ENCODE peak calls at places on chromosomes 12 and 14, in nine cellular contexts. O is body of pancreas, L is stomach, P is SK-N-SH, C is astrocyte of the spinal cord, Q is dorsolateral prefrontal cortex, Z is fibroblast of lung, W is upper lobe of right lung, I is A549. H is an unnamed sample.

GRCh38 chr12:23055004-23055403 is 430.0 kb downstream of the ETNK1 start:
- DNase-seq in Z (peak), I (peak), Q (no peak), W (no peak), P (no peak), O (peak), L (no peak), C (peak), H (peak)

GRCh38 chr14:103385994-103386491 is 828 bp downstream of the MARK3 start:
- DNase-seq in W (no peak), O (peak), P (peak), C (peak), Q (no peak), I (no peak), L (peak), Z (no peak), H (peak)

GRCh38 chr14:54127526-54127925 is 170.9 kb upstream of the BMP4 start:
- DNase-seq in I (no peak), O (no peak), W (no peak), P (no peak), C (peak), L (no peak), Q (no peak), Z (peak), H (no peak)

GRCh38 chr12:96401061-96401871 is 1.0 kb upstream of the CDK17 start:
- DNase-seq in W (no peak), Z (peak), C (peak), L (no peak), P (peak), O (peak), Q (no peak), I (peak), H (peak)

GRCh38 chr12:100574262-100575074 is 984 bp downstream of the GAS2L3 start:
- DNase-seq in W (no peak), Z (peak), I (peak), P (peak), O (peak), Q (no peak), C (no peak), L (no peak), H (no peak)

GRCh38 chr14:92692822-92693226 is 55.6 kb downstream of the LGMN start:
- DNase-seq in Q (no peak), C (peak), P (peak), L (peak), O (peak), Z (no peak), W (peak), I (peak), H (no peak)

GRCh38 chr12:114995891-114996290 is 311.9 kb upstream of the TBX3 start:
- DNase-seq in L (no peak), Q (no peak), O (no peak), Z (peak), P (no peak), W (no peak), C (peak), I (no peak), H (no peak)

GRCh38 chr14:65703996-65704395 is 291.5 kb downstream of the FUT8 start:
- DNase-seq in L (no peak), O (no peak), I (no peak), C (peak), Z (peak), P (no peak), Q (no peak), W (no peak), H (peak)

GRCh38 chr12:99529966-99530365 is 117.6 kb upstream of the GARIN6 start:
- DNase-seq in P (no peak), I (no peak), Q (no peak), O (no peak), L (no peak), Z (peak), W (no peak), C (peak), H (peak)

GRCh38 chr14:72812292-72812851 is 81.5 kb downstream of the DPF3 start:
- DNase-seq in C (no peak), Q (peak), O (no peak), W (no peak), I (no peak), Z (no peak), L (peak), P (no peak), H (no peak)

GRCh38 chr12:105272152-105272551 is 36.2 kb upstream of the APPL2 start:
- DNase-seq in O (no peak), P (no peak), Q (no peak), I (no peak), W (no peak), C (no peak), L (no peak), Z (no peak), H (no peak)

GRCh38 chr12:115398311-115398781 is 714.4 kb upstream of the TBX3 start:
- DNase-seq in C (no peak), P (peak), Z (peak), O (no peak), W (no peak), I (peak), Q (no peak), L (no peak), H (peak)

GRCh38 chr12:34350092-34351041 is 328.1 kb downstream of the ALG10 start:
- DNase-seq in L (no peak), P (no peak), O (no peak), W (no peak), I (peak), C (no peak), Z (no peak), Q (no peak), H (no peak)

GRCh38 chr12:86914716-86915115 is 658.5 kb upstream of the MGAT4C start:
- DNase-seq in Z (peak), C (peak), I (peak), Q (no peak), W (no peak), L (no peak), O (no peak), P (peak), H (peak)

GRCh38 chr14:99946652-99947489 is 118.4 kb upstream of the EVL start:
- DNase-seq in P (peak), O (peak), Q (no peak), L (peak), I (no peak), W (no peak), Z (no peak), C (no peak), H (no peak)

GRCh38 chr12:53239643-53240258 is 7.7 kb upstream of the RARG start:
- DNase-seq in W (no peak), I (no peak), P (no peak), O (no peak), L (no peak), C (no peak), Q (no peak), Z (no peak), H (no peak)

GRCh38 chr12:13079440-13079906 is 24.0 kb downstream of the GSG1 start:
- DNase-seq in W (no peak), L (no peak), I (no peak), P (no peak), C (no peak), Q (no peak), O (no peak), Z (no peak), H (no peak)

GRCh38 chr14:69613312-69614073 is 2.1 kb downstream of the SUSD6 start:
- DNase-seq in I (no peak), O (no peak), C (no peak), W (no peak), Q (no peak), P (no peak), Z (no peak), L (no peak), H (no peak)
- H3K4me3 ChIP-seq in I (no peak), O (no peak), C (peak), W (peak), Q (peak), P (no peak), Z (peak), L (peak), H (peak)

GRCh38 chr12:123808167-123808566 is 46.1 kb downstream of the DNAH10 start:
- DNase-seq in L (no peak), O (no peak), Q (no peak), Z (no peak), P (peak), W (no peak), I (peak), C (no peak), H (peak)
- TF ChIP-seq CTCF in L (no peak), O (no peak), Q (peak), Z (peak), P (peak), W (no peak), I (peak), C (no peak), H (peak)

GRCh38 chr12:48104531-48104930 is 1.3 kb downstream of the SENP1 start:
- DNase-seq in L (no peak), Q (no peak), I (no peak), Z (no peak), O (no peak), P (no peak), C (no peak), W (no peak), H (no peak)
- H3K4me3 ChIP-seq in L (no peak), Q (peak), I (peak), Z (peak), O (peak), P (peak), C (peak), W (peak), H (peak)

GRCh38 chr14:58915646-58916045 is 272.8 kb upstream of the DAAM1 start:
- DNase-seq in C (no peak), I (no peak), Z (no peak), W (no peak), Q (no peak), O (no peak), L (no peak), P (no peak), H (no peak)

GRCh38 chr14:58919262-58919661 is 269.2 kb upstream of the DAAM1 start:
- DNase-seq in Q (no peak), W (no peak), L (no peak), O (no peak), Z (no peak), P (no peak), C (peak), I (no peak), H (peak)

GRCh38 chr14:58920230-58920629 is 268.2 kb upstream of the DAAM1 start:
- DNase-seq in P (no peak), C (no peak), Q (no peak), L (no peak), Z (no peak), I (no peak), W (no peak), O (no peak), H (no peak)

GRCh38 chr14:58914271-58914855 is 274.1 kb upstream of the DAAM1 start:
- DNase-seq in Z (no peak), P (no peak), W (no peak), L (no peak), C (no peak), I (no peak), O (no peak), Q (no peak), H (no peak)

DNA sequence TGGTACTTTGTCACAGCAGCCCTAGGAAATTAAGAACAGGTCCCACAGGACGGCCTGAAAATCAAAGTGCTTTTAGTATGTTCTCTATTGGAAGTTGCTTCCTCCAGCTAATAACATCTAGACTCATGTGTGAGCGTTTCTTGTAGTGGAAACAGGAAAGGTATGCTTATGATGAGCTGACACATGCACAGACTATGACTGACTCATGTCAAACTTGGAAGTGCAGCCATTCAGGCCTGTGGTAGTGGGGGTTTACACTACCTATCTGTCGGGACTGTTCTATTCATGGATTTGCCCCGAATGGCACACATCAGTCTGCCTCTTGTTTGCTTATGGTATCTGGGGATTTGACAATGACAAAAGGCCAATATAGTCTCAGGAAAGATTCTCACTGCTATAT is 270.4 kb upstream of the DAAM1 start:
- DNase-seq in I (peak), W (no peak), C (peak), O (no peak), L (no peak), Q (no peak), Z (no peak), P (no peak), H (peak)
- TF ChIP-seq CTCF in I (no peak), W (no peak), C (no peak), O (no peak), L (no peak), Q (no peak), Z (no peak), P (no peak), H (no peak)

GRCh38 chr12:128267246-128267622 is 264 bp downstream of the TMEM132C start:
- DNase-seq in O (no peak), Q (no peak), P (peak), C (no peak), W (no peak), L (no peak), Z (no peak), I (no peak), H (no peak)
- H3K4me3 ChIP-seq in O (no peak), Q (peak), P (no peak), C (peak), W (peak), L (peak), Z (no peak), I (no peak), H (no peak)

GRCh38 chr12:19757317-19757877 is 318.1 kb downstream of the AEBP2 start:
- DNase-seq in Z (peak), I (peak), Q (no peak), W (no peak), O (no peak), C (peak), L (no peak), P (peak), H (peak)
- TF ChIP-seq CTCF in Z (peak), I (peak), Q (peak), W (peak), O (peak), C (peak), L (peak), P (peak), H (peak)

GRCh38 chr12:6958609-6959375 is 7.6 kb downstream of the PTPN6 start:
- DNase-seq in I (no peak), Z (no peak), P (peak), C (no peak), L (no peak), Q (no peak), O (no peak), W (peak), H (no peak)

GRCh38 chr12:6959376-6960290 is 8.5 kb downstream of the PTPN6 start:
- DNase-seq in P (no peak), C (no peak), O (no peak), W (peak), L (no peak), Z (no peak), I (no peak), Q (no peak), H (no peak)

GRCh38 chr12:6957151-6957701 is 6.1 kb downstream of the PTPN6 start:
- DNase-seq in Q (no peak), C (no peak), O (no peak), W (no peak), P (peak), Z (no peak), L (no peak), I (no peak), H (no peak)

GRCh38 chr12:6956332-6956727 is 5.2 kb downstream of the PTPN6 start:
- DNase-seq in P (peak), C (no peak), O (no peak), W (peak), Q (no peak), L (no peak), I (no peak), Z (no peak), H (no peak)

DNA sequence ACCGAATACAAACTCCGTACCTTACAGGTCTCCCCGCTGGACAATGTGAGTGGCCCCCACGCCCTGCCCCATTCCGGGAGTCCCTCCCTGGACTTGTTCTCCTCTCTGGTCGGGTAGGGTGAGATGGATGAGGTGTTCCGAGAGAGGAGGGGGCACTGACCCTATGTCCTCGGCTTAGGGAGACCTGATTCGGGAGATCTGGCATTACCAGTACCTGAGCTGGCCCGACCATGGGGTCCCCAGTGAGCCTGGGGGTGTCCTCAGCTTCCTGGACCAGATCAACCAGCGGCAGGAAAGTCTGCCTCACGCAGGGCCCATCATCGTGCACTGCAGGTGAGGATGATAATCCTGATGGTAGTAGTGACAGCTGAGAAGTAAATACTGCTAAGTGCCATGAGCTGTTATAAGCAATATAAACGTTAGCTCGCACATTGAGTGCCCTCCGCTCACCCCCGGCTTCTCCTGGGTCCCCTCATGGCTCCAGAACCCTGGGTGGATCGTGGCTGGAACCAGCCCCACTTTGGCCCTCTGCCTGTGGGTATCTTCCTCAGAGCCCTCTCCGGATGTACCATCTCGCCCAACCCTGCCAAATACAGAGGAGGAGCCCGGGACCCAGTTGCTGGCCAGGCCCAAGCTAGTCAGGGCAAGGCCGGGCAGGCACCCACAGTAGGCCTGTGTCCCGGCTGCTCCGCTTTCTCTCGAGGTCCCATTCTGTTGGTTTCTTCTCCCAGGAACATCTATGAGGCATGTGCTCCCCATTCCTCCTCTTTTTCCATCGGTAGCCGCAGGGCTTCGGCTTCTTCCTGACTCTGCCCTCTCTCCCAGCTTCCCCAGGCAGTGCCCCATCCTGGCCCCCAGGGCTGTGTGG is 6.8 kb downstream of the PTPN6 start:
- DNase-seq in I (no peak), W (no peak), O (no peak), C (no peak), Q (no peak), Z (no peak), P (no peak), L (no peak), H (no peak)
- H3K4me3 ChIP-seq in I (no peak), W (no peak), O (no peak), C (no peak), Q (no peak), Z (no peak), P (no peak), L (no peak), H (no peak)

GRCh38 chr14:91253795-91254323 is 9.4 kb upstream of the GPR68 start:
- DNase-seq in I (no peak), W (no peak), O (no peak), Q (no peak), L (no peak), C (no peak), Z (no peak), P (no peak), H (no peak)

GRCh38 chr14:91250912-91251311 is 6.4 kb upstream of the GPR68 start:
- DNase-seq in Z (no peak), P (no peak), L (no peak), W (no peak), Q (no peak), C (no peak), O (no peak), I (no peak), H (peak)

GRCh38 chr14:91254456-91254855 is 10.0 kb upstream of the GPR68 start:
- DNase-seq in I (no peak), P (no peak), W (no peak), C (no peak), L (no peak), Z (no peak), Q (no peak), O (no peak), H (no peak)

GRCh38 chr14:91255026-91255695 is 10.7 kb upstream of the GPR68 start:
- DNase-seq in I (peak), W (no peak), C (no peak), P (no peak), Q (no peak), L (no peak), Z (no peak), O (no peak), H (peak)

GRCh38 chr14:91252901-91253794 is 8.6 kb upstream of the GPR68 start:
- DNase-seq in P (peak), Q (no peak), W (peak), I (no peak), C (no peak), O (peak), L (peak), Z (no peak), H (no peak)
- TF ChIP-seq CTCF in P (peak), Q (no peak), W (peak), I (no peak), C (peak), O (no peak), L (no peak), Z (peak), H (no peak)

GRCh38 chr12:68222336-68222735 is 3.3 kb downstream of the IL26 start:
- DNase-seq in P (no peak), C (no peak), W (no peak), L (no peak), Z (peak), O (no peak), I (no peak), Q (no peak), H (no peak)
- H3K4me3 ChIP-seq in P (no peak), C (no peak), W (peak), L (no peak), Z (peak), O (no peak), I (no peak), Q (peak), H (no peak)